ENCODE peak calls at places on chromosome 15, in ten cellular contexts. One of them, this sample, is unnamed.

GRCh38 chr15:73573572-73573971 is 59.6 kb downstream of the NPTN start:
- DNase-seq in anterior cingulate cortex: no peak
- DNase-seq in hypothalamus: no peak
- DNase-seq in substantia nigra: no peak
- DNase-seq in ACHN: no peak
- DNase-seq in uterus: peak; percentile 65
- DNase-seq in GDM1: no peak
- DNase-seq in stimulated activated CD8-positive, alpha-beta memory T cell treated with anti-CD3 and anti-CD28 coated beads, Interleukin-4, amount 100 ng/mL, for 48 hours: no peak
- DNase-seq in stimulated activated CD4-positive, alpha-beta T cell treated with anti-CD3 and anti-CD28 coated beads, Interleukin-2, amount 100 ng/mL, for 48 hours: no peak
- DNase-seq in lung microvascular endothelial cell: peak; percentile 63
- DNase-seq in this sample: no peak

GRCh38 chr15:72827216-72827615 is 43.7 kb upstream of the ADPGK start:
- DNase-seq in anterior cingulate cortex: no peak
- DNase-seq in hypothalamus: no peak
- DNase-seq in substantia nigra: no peak
- DNase-seq in ACHN: no peak
- DNase-seq in uterus: no peak
- DNase-seq in GDM1: no peak
- DNase-seq in stimulated activated CD8-positive, alpha-beta memory T cell treated with anti-CD3 and anti-CD28 coated beads, Interleukin-4, amount 100 ng/mL, for 48 hours: no peak
- DNase-seq in stimulated activated CD4-positive, alpha-beta T cell treated with anti-CD3 and anti-CD28 coated beads, Interleukin-2, amount 100 ng/mL, for 48 hours: no peak
- DNase-seq in lung microvascular endothelial cell: no peak
- DNase-seq in this sample: no peak

GRCh38 chr15:73335471-73335870 is 33.3 kb downstream of the HCN4 start:
- DNase-seq in anterior cingulate cortex: no peak
- DNase-seq in hypothalamus: no peak
- DNase-seq in substantia nigra: no peak
- DNase-seq in ACHN: no peak
- DNase-seq in uterus: no peak
- DNase-seq in GDM1: no peak
- DNase-seq in stimulated activated CD8-positive, alpha-beta memory T cell treated with anti-CD3 and anti-CD28 coated beads, Interleukin-4, amount 100 ng/mL, for 48 hours: no peak
- DNase-seq in stimulated activated CD4-positive, alpha-beta T cell treated with anti-CD3 and anti-CD28 coated beads, Interleukin-2, amount 100 ng/mL, for 48 hours: no peak
- DNase-seq in lung microvascular endothelial cell: no peak
- DNase-seq in this sample: no peak

GRCh38 chr15:29139072-29139471 is 130.6 kb downstream of the NSMCE3 start:
- DNase-seq in anterior cingulate cortex: no peak
- DNase-seq in hypothalamus: no peak
- DNase-seq in substantia nigra: no peak
- DNase-seq in ACHN: no peak
- DNase-seq in uterus: no peak
- DNase-seq in GDM1: no peak
- DNase-seq in stimulated activated CD8-positive, alpha-beta memory T cell treated with anti-CD3 and anti-CD28 coated beads, Interleukin-4, amount 100 ng/mL, for 48 hours: no peak
- DNase-seq in stimulated activated CD4-positive, alpha-beta T cell treated with anti-CD3 and anti-CD28 coated beads, Interleukin-2, amount 100 ng/mL, for 48 hours: no peak
- DNase-seq in lung microvascular endothelial cell: no peak
- DNase-seq in this sample: no peak

GRCh38 chr15:80915462-80915861 is 74.2 kb downstream of the MESD start:
- DNase-seq in anterior cingulate cortex: no peak
- DNase-seq in hypothalamus: no peak
- DNase-seq in substantia nigra: no peak
- DNase-seq in ACHN: no peak
- DNase-seq in uterus: no peak
- DNase-seq in GDM1: no peak
- DNase-seq in stimulated activated CD8-positive, alpha-beta memory T cell treated with anti-CD3 and anti-CD28 coated beads, Interleukin-4, amount 100 ng/mL, for 48 hours: no peak
- DNase-seq in stimulated activated CD4-positive, alpha-beta T cell treated with anti-CD3 and anti-CD28 coated beads, Interleukin-2, amount 100 ng/mL, for 48 hours: no peak
- DNase-seq in lung microvascular endothelial cell: no peak
- DNase-seq in this sample: no peak

GRCh38 chr15:76139368-76140068 is 79.7 kb downstream of the TMEM266 start:
- DNase-seq in anterior cingulate cortex: peak; percentile 30
- DNase-seq in hypothalamus: peak; percentile 67
- DNase-seq in substantia nigra: no peak
- DNase-seq in ACHN: peak; percentile 59
- DNase-seq in uterus: peak; percentile 45
- DNase-seq in GDM1: peak; percentile 54
- DNase-seq in stimulated activated CD8-positive, alpha-beta memory T cell treated with anti-CD3 and anti-CD28 coated beads, Interleukin-4, amount 100 ng/mL, for 48 hours: peak; percentile 88
- DNase-seq in stimulated activated CD4-positive, alpha-beta T cell treated with anti-CD3 and anti-CD28 coated beads, Interleukin-2, amount 100 ng/mL, for 48 hours: peak; percentile 88
- DNase-seq in lung microvascular endothelial cell: peak; percentile 77
- DNase-seq in this sample: no peak

GRCh38 chr15:76391847-76392246 is 55.3 kb downstream of the ISL2 start:
- DNase-seq in anterior cingulate cortex: no peak
- DNase-seq in hypothalamus: no peak
- DNase-seq in substantia nigra: no peak
- DNase-seq in ACHN: no peak
- DNase-seq in uterus: no peak
- DNase-seq in GDM1: no peak
- DNase-seq in stimulated activated CD8-positive, alpha-beta memory T cell treated with anti-CD3 and anti-CD28 coated beads, Interleukin-4, amount 100 ng/mL, for 48 hours: no peak
- DNase-seq in stimulated activated CD4-positive, alpha-beta T cell treated with anti-CD3 and anti-CD28 coated beads, Interleukin-2, amount 100 ng/mL, for 48 hours: no peak
- DNase-seq in lung microvascular endothelial cell: no peak
- DNase-seq in this sample: no peak

GRCh38 chr15:99347609-99348008 is 96.3 kb downstream of the LRRC28 start:
- DNase-seq in anterior cingulate cortex: no peak
- DNase-seq in hypothalamus: no peak
- DNase-seq in substantia nigra: no peak
- DNase-seq in ACHN: no peak
- DNase-seq in uterus: no peak
- DNase-seq in GDM1: no peak
- DNase-seq in stimulated activated CD8-positive, alpha-beta memory T cell treated with anti-CD3 and anti-CD28 coated beads, Interleukin-4, amount 100 ng/mL, for 48 hours: no peak
- DNase-seq in stimulated activated CD4-positive, alpha-beta T cell treated with anti-CD3 and anti-CD28 coated beads, Interleukin-2, amount 100 ng/mL, for 48 hours: no peak
- DNase-seq in lung microvascular endothelial cell: no peak
- DNase-seq in this sample: no peak

GRCh38 chr15:78350058-78350457 is 9.9 kb downstream of the CRABP1 start:
- DNase-seq in anterior cingulate cortex: no peak
- DNase-seq in hypothalamus: no peak
- DNase-seq in substantia nigra: no peak
- DNase-seq in ACHN: no peak
- DNase-seq in uterus: no peak
- DNase-seq in GDM1: no peak
- DNase-seq in stimulated activated CD8-positive, alpha-beta memory T cell treated with anti-CD3 and anti-CD28 coated beads, Interleukin-4, amount 100 ng/mL, for 48 hours: no peak
- DNase-seq in stimulated activated CD4-positive, alpha-beta T cell treated with anti-CD3 and anti-CD28 coated beads, Interleukin-2, amount 100 ng/mL, for 48 hours: no peak
- DNase-seq in lung microvascular endothelial cell: no peak
- DNase-seq in this sample: no peak

GRCh38 chr15:68792901-68793766 is 27.6 kb downstream of the ANP32A start:
- DNase-seq in anterior cingulate cortex: no peak
- DNase-seq in hypothalamus: no peak
- DNase-seq in substantia nigra: no peak
- DNase-seq in ACHN: no peak
- DNase-seq in uterus: no peak
- DNase-seq in GDM1: no peak
- DNase-seq in stimulated activated CD8-positive, alpha-beta memory T cell treated with anti-CD3 and anti-CD28 coated beads, Interleukin-4, amount 100 ng/mL, for 48 hours: no peak
- DNase-seq in stimulated activated CD4-positive, alpha-beta T cell treated with anti-CD3 and anti-CD28 coated beads, Interleukin-2, amount 100 ng/mL, for 48 hours: no peak
- DNase-seq in lung microvascular endothelial cell: no peak
- DNase-seq in this sample: no peak

GRCh38 chr15:84816694-84817460 is at the start of gene ALPK3:
- DNase-seq in anterior cingulate cortex: no peak
- DNase-seq in hypothalamus: no peak
- DNase-seq in substantia nigra: no peak
- DNase-seq in ACHN: no peak
- DNase-seq in uterus: no peak
- DNase-seq in GDM1: no peak
- DNase-seq in stimulated activated CD8-positive, alpha-beta memory T cell treated with anti-CD3 and anti-CD28 coated beads, Interleukin-4, amount 100 ng/mL, for 48 hours: no peak
- DNase-seq in stimulated activated CD4-positive, alpha-beta T cell treated with anti-CD3 and anti-CD28 coated beads, Interleukin-2, amount 100 ng/mL, for 48 hours: no peak
- DNase-seq in lung microvascular endothelial cell: peak; percentile 85
- DNase-seq in this sample: no peak

GRCh38 chr15:71725215-71725955 is 85.0 kb upstream of the NR2E3 start:
- DNase-seq in anterior cingulate cortex: no peak
- DNase-seq in hypothalamus: no peak
- DNase-seq in substantia nigra: no peak
- DNase-seq in ACHN: no peak
- DNase-seq in uterus: no peak
- DNase-seq in GDM1: no peak
- DNase-seq in stimulated activated CD8-positive, alpha-beta memory T cell treated with anti-CD3 and anti-CD28 coated beads, Interleukin-4, amount 100 ng/mL, for 48 hours: no peak
- DNase-seq in stimulated activated CD4-positive, alpha-beta T cell treated with anti-CD3 and anti-CD28 coated beads, Interleukin-2, amount 100 ng/mL, for 48 hours: no peak
- DNase-seq in lung microvascular endothelial cell: no peak
- DNase-seq in this sample: no peak

GRCh38 chr15:85865070-85865684 is 70.5 kb upstream of the KLHL25 start:
- DNase-seq in anterior cingulate cortex: no peak
- DNase-seq in hypothalamus: peak; percentile 46
- DNase-seq in substantia nigra: no peak
- DNase-seq in ACHN: peak; percentile 24
- DNase-seq in uterus: peak; percentile 30
- DNase-seq in GDM1: no peak
- DNase-seq in stimulated activated CD8-positive, alpha-beta memory T cell treated with anti-CD3 and anti-CD28 coated beads, Interleukin-4, amount 100 ng/mL, for 48 hours: peak; percentile 29
- DNase-seq in stimulated activated CD4-positive, alpha-beta T cell treated with anti-CD3 and anti-CD28 coated beads, Interleukin-2, amount 100 ng/mL, for 48 hours: no peak
- DNase-seq in lung microvascular endothelial cell: peak; percentile 58
- DNase-seq in this sample: no peak

GRCh38 chr15:24955549-24955929 is 752 bp downstream of the SNRPN start:
- DNase-seq in anterior cingulate cortex: no peak
- DNase-seq in hypothalamus: peak; percentile 33
- DNase-seq in substantia nigra: no peak
- DNase-seq in ACHN: peak; percentile 2
- DNase-seq in uterus: peak; percentile 16
- DNase-seq in GDM1: peak; percentile 0
- DNase-seq in stimulated activated CD8-positive, alpha-beta memory T cell treated with anti-CD3 and anti-CD28 coated beads, Interleukin-4, amount 100 ng/mL, for 48 hours: peak; percentile 27
- DNase-seq in stimulated activated CD4-positive, alpha-beta T cell treated with anti-CD3 and anti-CD28 coated beads, Interleukin-2, amount 100 ng/mL, for 48 hours: no peak
- DNase-seq in lung microvascular endothelial cell: no peak
- DNase-seq in this sample: no peak

GRCh38 chr15:59689626-59690236 is 611 bp upstream of the BNIP2 start:
- DNase-seq in anterior cingulate cortex: peak; percentile 18
- DNase-seq in hypothalamus: peak; percentile 72
- DNase-seq in substantia nigra: peak; percentile 17
- DNase-seq in ACHN: peak; percentile 78
- DNase-seq in uterus: peak; percentile 87
- DNase-seq in GDM1: peak; percentile 68
- DNase-seq in stimulated activated CD8-positive, alpha-beta memory T cell treated with anti-CD3 and anti-CD28 coated beads, Interleukin-4, amount 100 ng/mL, for 48 hours: peak; percentile 73
- DNase-seq in stimulated activated CD4-positive, alpha-beta T cell treated with anti-CD3 and anti-CD28 coated beads, Interleukin-2, amount 100 ng/mL, for 48 hours: peak; percentile 41
- DNase-seq in lung microvascular endothelial cell: peak; percentile 44
- DNase-seq in this sample: peak; percentile 81

GRCh38 chr15:62390793-62391543 is 225.9 kb upstream of the C2CD4B start:
- DNase-seq in anterior cingulate cortex: peak; percentile 25
- DNase-seq in hypothalamus: no peak
- DNase-seq in substantia nigra: peak; percentile 23
- DNase-seq in ACHN: peak; percentile 34
- DNase-seq in uterus: peak; percentile 27
- DNase-seq in GDM1: peak; percentile 11
- DNase-seq in stimulated activated CD8-positive, alpha-beta memory T cell treated with anti-CD3 and anti-CD28 coated beads, Interleukin-4, amount 100 ng/mL, for 48 hours: peak; percentile 58
- DNase-seq in stimulated activated CD4-positive, alpha-beta T cell treated with anti-CD3 and anti-CD28 coated beads, Interleukin-2, amount 100 ng/mL, for 48 hours: peak; percentile 12
- DNase-seq in lung microvascular endothelial cell: peak; percentile 54
- DNase-seq in this sample: no peak